ENCODE peak calls at places on chromosomes 1 and 21, in six cellular contexts. One of them, this sample, is unnamed. For H3K27me3, the result is how much of the 10 kb centered on the place peaks cover.

GRCh38 chr1:92900539-92900938 is 60.7 kb downstream of the DIPK1A start:
- DNase-seq in IMR-90: no peak
- DNase-seq in endothelial cell of umbilical vein: no peak
- DNase-seq in heart right ventricle: no peak
- DNase-seq in body of pancreas: no peak
- DNase-seq in adrenal gland: no peak
- DNase-seq in this sample: no peak

GRCh38 chr1:5972198-5972520 is 20.1 kb downstream of the NPHP4 start:
- DNase-seq in IMR-90: no peak
- DNase-seq in endothelial cell of umbilical vein: no peak
- DNase-seq in heart right ventricle: no peak
- DNase-seq in body of pancreas: no peak
- DNase-seq in adrenal gland: no peak
- DNase-seq in this sample: no peak

GRCh38 chr1:202589190-202589680 is 121.0 kb downstream of the SYT2 start:
- DNase-seq in IMR-90: peak
- DNase-seq in endothelial cell of umbilical vein: peak
- DNase-seq in heart right ventricle: peak
- DNase-seq in body of pancreas: peak
- DNase-seq in adrenal gland: peak
- DNase-seq in this sample: peak

GRCh38 chr1:3029991-3030662 is 8.9 kb downstream of the ACTRT2 start:
- DNase-seq in IMR-90: no peak
- DNase-seq in endothelial cell of umbilical vein: no peak
- DNase-seq in heart right ventricle: no peak
- DNase-seq in body of pancreas: no peak
- DNase-seq in adrenal gland: no peak
- DNase-seq in this sample: no peak

GRCh38 chr21:38322551-38322950 is 65.8 kb downstream of the KCNJ15 start:
- DNase-seq in IMR-90: peak
- DNase-seq in endothelial cell of umbilical vein: no peak
- DNase-seq in heart right ventricle: no peak
- DNase-seq in body of pancreas: no peak
- DNase-seq in adrenal gland: no peak
- DNase-seq in this sample: no peak

GRCh38 chr1:225446298-225446941 is 18.6 kb upstream of the LBR start:
- DNase-seq in IMR-90: no peak
- DNase-seq in endothelial cell of umbilical vein: peak
- DNase-seq in heart right ventricle: no peak
- DNase-seq in body of pancreas: no peak
- DNase-seq in adrenal gland: peak
- DNase-seq in this sample: no peak

GRCh38 chr1:241499910-241500309 is 19.6 kb downstream of the FH start:
- DNase-seq in IMR-90: peak
- DNase-seq in endothelial cell of umbilical vein: peak
- DNase-seq in heart right ventricle: no peak
- DNase-seq in body of pancreas: no peak
- DNase-seq in adrenal gland: no peak
- DNase-seq in this sample: no peak

GRCh38 chr1:217780993-217781392 is 149.8 kb downstream of the SPATA17 start:
- DNase-seq in IMR-90: no peak
- DNase-seq in endothelial cell of umbilical vein: no peak
- DNase-seq in heart right ventricle: no peak
- DNase-seq in body of pancreas: no peak
- DNase-seq in adrenal gland: no peak
- DNase-seq in this sample: no peak

GRCh38 chr1:212916395-212917133 is 33.8 kb upstream of the VASH2 start:
- DNase-seq in IMR-90: peak
- DNase-seq in endothelial cell of umbilical vein: peak
- DNase-seq in heart right ventricle: peak
- DNase-seq in body of pancreas: no peak
- DNase-seq in adrenal gland: no peak
- DNase-seq in this sample: peak

GRCh38 chr1:18965206-18966173 is 9.0 kb upstream of the IFFO2 start:
- DNase-seq in IMR-90: peak
- DNase-seq in endothelial cell of umbilical vein: no peak
- DNase-seq in heart right ventricle: no peak
- DNase-seq in body of pancreas: no peak
- DNase-seq in adrenal gland: no peak
- DNase-seq in this sample: no peak

GRCh38 chr1:17952506-17952905 is 155.1 kb upstream of the IGSF21 start:
- DNase-seq in IMR-90: no peak
- DNase-seq in endothelial cell of umbilical vein: no peak
- DNase-seq in heart right ventricle: no peak
- DNase-seq in body of pancreas: no peak
- DNase-seq in adrenal gland: no peak
- DNase-seq in this sample: no peak

GRCh38 chr21:46149205-46149901 is 6.0 kb downstream of the FTCD start:
- DNase-seq in IMR-90: no peak
- DNase-seq in endothelial cell of umbilical vein: no peak
- DNase-seq in heart right ventricle: no peak
- DNase-seq in body of pancreas: no peak
- DNase-seq in adrenal gland: no peak
- DNase-seq in this sample: no peak

GRCh38 chr1:193408782-193409293 is 222.4 kb upstream of the B3GALT2 start:
- DNase-seq in IMR-90: peak
- DNase-seq in endothelial cell of umbilical vein: peak
- DNase-seq in heart right ventricle: peak
- DNase-seq in body of pancreas: peak
- DNase-seq in adrenal gland: peak
- DNase-seq in this sample: peak

GRCh38 chr1:29453502-29454240 is 217.3 kb downstream of the PTPRU start:
- DNase-seq in IMR-90: peak
- DNase-seq in endothelial cell of umbilical vein: peak
- DNase-seq in heart right ventricle: no peak
- DNase-seq in body of pancreas: peak
- DNase-seq in adrenal gland: no peak
- DNase-seq in this sample: no peak

GRCh38 chr1:244010191-244010590 is 40.9 kb upstream of the ZBTB18 start:
- DNase-seq in IMR-90: peak
- DNase-seq in endothelial cell of umbilical vein: no peak
- DNase-seq in heart right ventricle: no peak
- DNase-seq in body of pancreas: no peak
- DNase-seq in adrenal gland: no peak
- DNase-seq in this sample: no peak

GRCh38 chr1:198333744-198334143 is 176.9 kb downstream of the NEK7 start:
- DNase-seq in IMR-90: peak
- DNase-seq in endothelial cell of umbilical vein: no peak
- DNase-seq in heart right ventricle: no peak
- DNase-seq in body of pancreas: no peak
- DNase-seq in adrenal gland: no peak
- DNase-seq in this sample: no peak

GRCh38 chr21:37407719-37408455 is 41.3 kb downstream of the DYRK1A start:
- DNase-seq in IMR-90: peak
- DNase-seq in endothelial cell of umbilical vein: no peak
- DNase-seq in heart right ventricle: no peak
- DNase-seq in body of pancreas: no peak
- DNase-seq in adrenal gland: no peak
- DNase-seq in this sample: no peak

GRCh38 chr1:219385786-219386427 is 212.2 kb downstream of the LYPLAL1 start:
- DNase-seq in IMR-90: peak
- DNase-seq in endothelial cell of umbilical vein: peak
- DNase-seq in heart right ventricle: no peak
- DNase-seq in body of pancreas: peak
- DNase-seq in adrenal gland: peak
- DNase-seq in this sample: peak

GRCh38 chr1:19232526-19232851 is 18.8 kb downstream of the EMC1 start:
- DNase-seq in IMR-90: peak
- DNase-seq in endothelial cell of umbilical vein: no peak
- DNase-seq in heart right ventricle: no peak
- DNase-seq in body of pancreas: no peak
- DNase-seq in adrenal gland: peak
- DNase-seq in this sample: no peak

DNA sequence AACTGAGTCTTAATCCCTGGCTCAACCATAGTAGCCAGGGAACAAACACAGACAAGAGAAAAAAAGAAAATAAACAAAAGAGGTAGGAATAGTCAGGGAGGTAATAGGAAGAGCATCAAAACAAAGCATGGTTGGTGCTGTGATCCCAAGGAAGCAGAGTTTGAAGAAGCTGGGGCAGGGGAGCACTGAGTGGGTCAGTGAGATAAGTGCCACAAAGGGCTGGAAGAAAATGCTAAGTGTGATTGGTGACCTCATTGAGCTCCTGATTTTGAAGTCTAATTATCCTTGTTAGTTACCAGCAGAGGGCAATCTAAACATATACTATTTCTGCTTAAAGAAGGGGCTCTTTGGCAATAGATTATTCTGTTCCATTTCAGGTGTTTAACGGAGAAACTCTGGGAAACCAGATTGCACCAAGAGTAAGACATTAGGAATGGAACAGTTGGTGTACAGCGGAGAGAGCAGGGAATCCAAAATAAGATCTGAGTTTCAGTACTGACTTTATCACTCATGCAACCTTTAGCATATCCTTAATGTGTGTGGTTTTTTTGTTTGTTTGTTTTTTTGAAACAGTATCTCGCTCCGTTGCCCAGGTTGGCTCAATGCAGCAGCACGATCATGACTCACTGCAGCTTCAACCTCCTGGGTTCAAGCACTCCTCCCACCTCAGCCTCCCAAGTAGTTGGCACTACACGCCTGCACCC is 30.7 kb upstream of the KIAA1614 start:
- DNase-seq in IMR-90: peak
- DNase-seq in endothelial cell of umbilical vein: peak
- DNase-seq in heart right ventricle: no peak
- DNase-seq in body of pancreas: no peak
- DNase-seq in adrenal gland: no peak
- DNase-seq in this sample: no peak
- TF ChIP-seq CTCF in IMR-90: peak
- TF ChIP-seq CTCF in endothelial cell of umbilical vein: peak
- TF ChIP-seq CTCF in heart right ventricle: peak
- TF ChIP-seq CTCF in body of pancreas: peak
- TF ChIP-seq CTCF in adrenal gland: peak
- TF ChIP-seq CTCF in this sample: no peak

GRCh38 chr1:38563985-38564735 is 295.4 kb downstream of the RRAGC start:
- DNase-seq in IMR-90: no peak
- DNase-seq in endothelial cell of umbilical vein: no peak
- DNase-seq in heart right ventricle: no peak
- DNase-seq in body of pancreas: no peak
- DNase-seq in adrenal gland: no peak
- DNase-seq in this sample: no peak

GRCh38 chr1:38559180-38559874 is 300.2 kb downstream of the RRAGC start:
- DNase-seq in IMR-90: no peak
- DNase-seq in endothelial cell of umbilical vein: no peak
- DNase-seq in heart right ventricle: no peak
- DNase-seq in body of pancreas: peak
- DNase-seq in adrenal gland: peak
- DNase-seq in this sample: peak

GRCh38 chr1:38558476-38559179 is 300.9 kb downstream of the RRAGC start:
- DNase-seq in IMR-90: no peak
- DNase-seq in endothelial cell of umbilical vein: no peak
- DNase-seq in heart right ventricle: no peak
- DNase-seq in body of pancreas: no peak
- DNase-seq in adrenal gland: no peak
- DNase-seq in this sample: no peak

GRCh38 chr1:38561699-38562098 is 297.9 kb downstream of the RRAGC start:
- DNase-seq in IMR-90: no peak
- DNase-seq in endothelial cell of umbilical vein: no peak
- DNase-seq in heart right ventricle: no peak
- DNase-seq in body of pancreas: no peak
- DNase-seq in adrenal gland: no peak
- DNase-seq in this sample: no peak

GRCh38 chr1:38561110-38561509 is 298.5 kb downstream of the RRAGC start:
- DNase-seq in IMR-90: no peak
- DNase-seq in endothelial cell of umbilical vein: no peak
- DNase-seq in heart right ventricle: no peak
- DNase-seq in body of pancreas: no peak
- DNase-seq in adrenal gland: no peak
- DNase-seq in this sample: no peak
- H3K27me3 ChIP-seq in IMR-90: under half
- H3K27me3 ChIP-seq in endothelial cell of umbilical vein: under half
- H3K27me3 ChIP-seq in heart right ventricle: half or more
- H3K27me3 ChIP-seq in body of pancreas: under half
- H3K27me3 ChIP-seq in adrenal gland: under half
- H3K27me3 ChIP-seq in this sample: under half

DNA sequence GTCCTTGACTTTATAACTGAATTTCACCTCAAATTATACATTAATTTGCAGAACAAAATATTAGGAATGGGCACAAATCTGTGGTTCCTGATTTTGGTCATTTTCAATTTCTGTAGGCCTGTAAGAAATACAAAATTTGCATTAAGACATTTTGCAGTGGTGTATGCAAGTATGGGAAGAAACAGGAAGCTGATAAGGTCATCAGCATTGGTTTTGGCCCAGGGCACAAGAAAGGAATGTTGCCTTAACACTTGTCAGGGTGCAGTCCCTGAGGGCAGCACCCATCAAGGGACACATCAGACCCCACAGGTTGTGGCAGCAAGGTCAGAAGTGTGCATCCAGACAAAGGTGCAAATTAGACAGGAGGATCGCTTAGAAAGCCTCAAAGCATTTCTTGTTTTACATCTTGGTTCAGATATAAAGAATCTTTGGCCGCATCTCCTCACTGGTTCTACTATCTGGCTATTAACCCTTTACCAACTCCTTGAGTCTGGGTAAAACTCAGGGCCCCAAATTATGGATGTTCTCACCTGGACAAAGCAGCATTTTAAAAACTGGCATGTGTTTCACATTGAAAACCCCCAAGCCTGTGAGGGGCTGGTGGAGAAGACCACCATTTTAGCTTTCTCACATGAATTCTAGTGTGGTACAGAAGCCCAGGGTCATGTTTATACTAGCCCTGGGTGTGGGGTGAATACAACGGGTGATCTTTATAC is 182.4 kb downstream of the CDC7 start:
- DNase-seq in IMR-90: no peak
- DNase-seq in endothelial cell of umbilical vein: no peak
- DNase-seq in heart right ventricle: no peak
- DNase-seq in body of pancreas: no peak
- DNase-seq in adrenal gland: no peak
- DNase-seq in this sample: no peak
- H3K27ac ChIP-seq in IMR-90: no peak
- H3K27ac ChIP-seq in endothelial cell of umbilical vein: no peak
- H3K27ac ChIP-seq in heart right ventricle: no peak
- H3K27ac ChIP-seq in body of pancreas: no peak
- H3K27ac ChIP-seq in adrenal gland: no peak
- H3K27ac ChIP-seq in this sample: peak

GRCh38 chr1:196425513-196425912 is 182.7 kb downstream of the KCNT2 start:
- DNase-seq in IMR-90: no peak
- DNase-seq in endothelial cell of umbilical vein: no peak
- DNase-seq in heart right ventricle: no peak
- DNase-seq in body of pancreas: no peak
- DNase-seq in adrenal gland: no peak
- DNase-seq in this sample: no peak
- TF ChIP-seq CTCF in IMR-90: no peak
- TF ChIP-seq CTCF in endothelial cell of umbilical vein: no peak
- TF ChIP-seq CTCF in heart right ventricle: no peak
- TF ChIP-seq CTCF in body of pancreas: no peak
- TF ChIP-seq CTCF in adrenal gland: no peak
- TF ChIP-seq CTCF in this sample: no peak

DNA sequence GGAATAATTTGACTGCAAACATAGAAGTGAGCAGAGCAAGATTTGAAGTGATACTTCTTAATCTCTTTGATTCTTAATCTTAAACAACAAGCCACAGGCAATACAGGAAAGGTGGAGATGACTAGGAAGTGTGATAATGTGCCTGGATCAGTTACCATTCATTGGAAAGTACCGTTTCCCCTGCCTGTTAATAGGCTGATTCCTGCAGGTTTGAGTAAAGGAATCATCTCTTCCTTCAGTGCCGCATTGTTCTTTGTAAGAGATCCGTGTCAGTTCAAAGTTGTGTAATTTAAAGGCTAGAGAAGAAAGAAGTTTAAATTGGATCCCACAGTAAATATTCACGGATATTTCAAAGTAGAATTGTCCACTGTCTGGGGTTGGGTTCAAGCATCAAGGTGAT is 43.5 kb upstream of the BCL10 start:
- DNase-seq in IMR-90: no peak
- DNase-seq in endothelial cell of umbilical vein: peak
- DNase-seq in heart right ventricle: no peak
- DNase-seq in body of pancreas: no peak
- DNase-seq in adrenal gland: no peak
- DNase-seq in this sample: no peak
- H3K27me3 ChIP-seq in IMR-90: under half
- H3K27me3 ChIP-seq in endothelial cell of umbilical vein: under half
- H3K27me3 ChIP-seq in heart right ventricle: under half
- H3K27me3 ChIP-seq in body of pancreas: under half
- H3K27me3 ChIP-seq in adrenal gland: under half
- H3K27me3 ChIP-seq in this sample: under half

This sample was measured in lung.